ENCODE peak calls at places on chromosomes 11 and 22, in nine cellular contexts. R is left ventricle myocardium inferior, N is adrenal gland, U is aorta, G is psoas muscle, Q is neuronal stem cell, I is transverse colon, S is Peyer's patch, X is colonic mucosa. E is an unnamed sample.

GRCh38 chr11:35887737-35888136 is 56.1 kb upstream of the LDLRAD3 start:
- DNase-seq in R (no peak), N (no peak), U (no peak), G (no peak), Q (no peak), I (no peak), S (no peak), X (no peak), E (no peak)

GRCh38 chr22:46854125-46854870 is 91.8 kb downstream of the TBC1D22A start:
- DNase-seq in R (peak), N (peak), U (no peak), G (no peak), Q (no peak), I (peak), S (no peak), X (no peak), E (peak)

GRCh38 chr11:59600234-59600633 is 15.3 kb downstream of the OSBP start:
- DNase-seq in R (no peak), N (no peak), U (no peak), G (no peak), Q (no peak), I (no peak), S (no peak), X (no peak), E (no peak)

GRCh38 chr11:82174610-82175009 is 559.1 kb downstream of the FAM181B start:
- DNase-seq in R (no peak), N (no peak), U (no peak), G (no peak), Q (no peak), I (no peak), S (no peak), X (no peak), E (no peak)

GRCh38 chr11:115869131-115869530 is 364.9 kb upstream of the CADM1 start:
- DNase-seq in R (no peak), N (no peak), U (no peak), G (no peak), Q (no peak), I (no peak), S (no peak), X (no peak), E (no peak)

GRCh38 chr11:6357222-6357621 is 33.1 kb upstream of the SMPD1 start:
- DNase-seq in R (peak), N (no peak), U (peak), G (peak), Q (no peak), I (peak), S (no peak), X (peak), E (no peak)

GRCh38 chr11:36455658-36456111 is 54.4 kb downstream of the TRAF6 start:
- DNase-seq in R (peak), N (peak), U (peak), G (peak), Q (peak), I (peak), S (no peak), X (no peak), E (peak)

GRCh38 chr11:46675288-46675851 is 25.0 kb downstream of the ARHGAP1 start:
- DNase-seq in R (peak), N (peak), U (no peak), G (peak), Q (no peak), I (peak), S (no peak), X (peak), E (no peak)

GRCh38 chr22:45966320-45966891 is 10.6 kb downstream of the WNT7B start:
- DNase-seq in R (no peak), N (no peak), U (no peak), G (no peak), Q (no peak), I (no peak), S (no peak), X (no peak), E (no peak)

GRCh38 chr11:74647404-74647803 is 55.0 kb downstream of the POLD3 start:
- DNase-seq in R (no peak), N (no peak), U (no peak), G (no peak), Q (no peak), I (no peak), S (no peak), X (no peak), E (no peak)

GRCh38 chr22:40749006-40749405 is 69.7 kb downstream of the MCHR1 start:
- DNase-seq in R (no peak), N (no peak), U (no peak), G (no peak), Q (no peak), I (no peak), S (no peak), X (no peak), E (no peak)

GRCh38 chr11:128687321-128687720 is 6.6 kb upstream of the FLI1 start:
- DNase-seq in R (no peak), N (no peak), U (peak), G (no peak), Q (no peak), I (peak), S (no peak), X (peak), E (no peak)

GRCh38 chr11:48036466-48036865 is 56.1 kb downstream of the PTPRJ start:
- DNase-seq in R (no peak), N (no peak), U (no peak), G (no peak), Q (no peak), I (no peak), S (no peak), X (no peak), E (no peak)

GRCh38 chr11:74783241-74783871 is 34.7 kb downstream of the RNF169 start:
- DNase-seq in R (no peak), N (no peak), U (no peak), G (no peak), Q (no peak), I (no peak), S (peak), X (no peak), E (no peak)

GRCh38 chr11:85086511-85087284 is 540.4 kb downstream of the DLG2 start:
- DNase-seq in R (no peak), N (no peak), U (no peak), G (no peak), Q (no peak), I (no peak), S (no peak), X (no peak), E (no peak)

GRCh38 chr11:115464269-115464668 is 39.9 kb downstream of the CADM1 start:
- DNase-seq in R (no peak), N (no peak), U (no peak), G (no peak), Q (no peak), I (no peak), S (no peak), X (no peak), E (no peak)

GRCh38 chr22:45968751-45969413 is 8.1 kb downstream of the WNT7B start:
- DNase-seq in R (no peak), N (no peak), U (no peak), G (no peak), Q (no peak), I (no peak), S (no peak), X (no peak), E (no peak)

GRCh38 chr11:74749965-74750296 is 1.3 kb downstream of the RNF169 start:
- DNase-seq in R (no peak), N (no peak), U (no peak), G (no peak), Q (no peak), I (no peak), S (no peak), X (no peak), E (no peak)

GRCh38 chr22:27032121-27032761 is 374.9 kb downstream of the MIAT start:
- DNase-seq in R (no peak), N (no peak), U (peak), G (peak), Q (no peak), I (no peak), S (no peak), X (no peak), E (peak)

GRCh38 chr22:47351836-47352579 is 589.6 kb downstream of the TBC1D22A start:
- DNase-seq in R (no peak), N (no peak), U (no peak), G (no peak), Q (no peak), I (no peak), S (no peak), X (no peak), E (peak)

GRCh38 chr11:89381094-89381493 is 110.1 kb downstream of the NOX4 start:
- DNase-seq in R (no peak), N (no peak), U (peak), G (no peak), Q (no peak), I (no peak), S (no peak), X (no peak), E (no peak)
- H3K27ac ChIP-seq in R (peak), N (no peak), U (peak), G (no peak), Q (no peak), I (no peak), S (no peak), X (no peak), E (no peak)

GRCh38 chr22:41828516-41828915 is 4.4 kb upstream of the SREBF2 start:
- DNase-seq in R (no peak), N (no peak), U (no peak), G (no peak), Q (no peak), I (peak), S (no peak), X (peak), E (no peak)
- H3K27ac ChIP-seq in R (no peak), N (no peak), U (no peak), G (no peak), Q (no peak), I (peak), S (no peak), X (peak), E (no peak)

DNA sequence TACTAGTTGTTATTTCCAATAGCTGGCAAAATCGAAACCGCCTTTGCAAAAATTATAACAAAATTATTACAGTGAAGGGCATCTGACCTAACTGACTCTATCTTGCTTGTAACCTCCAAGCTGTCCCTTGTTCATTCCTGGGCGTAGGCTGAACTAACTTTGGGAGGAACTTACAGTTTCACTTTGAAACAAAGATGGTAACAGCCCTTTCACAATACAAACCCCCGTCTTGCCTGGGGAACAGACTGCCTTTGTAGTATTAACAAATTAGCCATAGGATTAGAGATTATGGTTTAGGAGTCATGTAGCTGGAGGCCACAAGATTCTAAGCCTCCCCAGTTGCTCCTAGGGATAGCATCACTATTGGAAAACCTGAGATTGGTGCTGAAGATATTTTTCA is 131.6 kb upstream of the HSD17B12 start:
- DNase-seq in R (no peak), N (no peak), U (no peak), G (no peak), Q (no peak), I (no peak), S (no peak), X (no peak), E (peak)
- H3K27ac ChIP-seq in R (no peak), N (no peak), U (no peak), G (no peak), Q (no peak), I (no peak), S (no peak), X (no peak), E (no peak)

GRCh38 chr22:44289429-44290171 is 23.2 kb downstream of the SHISAL1 start:
- DNase-seq in R (no peak), N (no peak), U (no peak), G (no peak), Q (peak), I (no peak), S (no peak), X (no peak), E (peak)

GRCh38 chr22:44292521-44292920 is 20.2 kb downstream of the SHISAL1 start:
- DNase-seq in R (no peak), N (no peak), U (no peak), G (no peak), Q (no peak), I (no peak), S (no peak), X (no peak), E (no peak)

GRCh38 chr22:44293034-44293433 is 19.7 kb downstream of the SHISAL1 start:
- DNase-seq in R (no peak), N (no peak), U (no peak), G (no peak), Q (no peak), I (no peak), S (no peak), X (no peak), E (no peak)

GRCh38 chr22:44292007-44292370 is 20.8 kb downstream of the SHISAL1 start:
- DNase-seq in R (no peak), N (no peak), U (no peak), G (no peak), Q (no peak), I (no peak), S (no peak), X (no peak), E (peak)

DNA sequence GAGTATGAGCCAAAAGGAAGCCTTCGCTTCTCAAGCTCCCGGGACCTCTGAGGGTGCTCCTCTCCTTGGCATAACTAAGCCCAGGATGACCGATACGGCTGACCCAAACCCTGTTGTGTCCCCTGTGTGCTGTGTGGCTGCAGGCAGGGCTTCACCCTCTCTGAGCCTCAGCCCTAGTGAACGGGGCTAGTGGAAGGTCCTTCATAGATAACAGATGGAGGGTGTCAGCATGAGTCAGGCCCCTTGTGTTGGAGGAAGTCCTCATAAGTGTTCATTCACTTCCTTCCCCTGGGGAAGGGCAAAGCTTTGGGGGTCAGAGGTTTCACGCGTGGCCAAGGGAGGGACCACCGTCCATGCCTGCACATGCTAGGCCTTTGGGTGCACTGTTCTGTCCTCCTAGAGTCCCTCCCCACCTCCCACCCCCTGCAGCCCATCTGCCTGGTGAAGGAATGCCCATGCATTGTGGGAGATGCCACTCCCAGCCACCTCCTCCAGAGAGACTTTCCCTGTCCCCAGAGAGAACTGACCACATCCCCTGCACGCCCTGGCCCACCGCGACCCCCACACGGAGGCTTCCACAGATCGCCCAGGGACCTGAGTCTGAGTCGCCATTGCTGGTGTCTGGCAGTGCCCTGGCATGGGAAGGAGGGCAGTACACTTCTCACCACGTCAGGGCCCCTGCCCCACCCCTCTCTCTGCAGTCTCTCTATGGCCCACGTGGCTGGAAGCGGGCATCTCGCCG is 21.3 kb downstream of the SHISAL1 start:
- DNase-seq in R (no peak), N (no peak), U (no peak), G (no peak), Q (no peak), I (no peak), S (no peak), X (no peak), E (no peak)
- H3K27ac ChIP-seq in R (no peak), N (no peak), U (no peak), G (no peak), Q (no peak), I (no peak), S (no peak), X (no peak), E (no peak)

E was measured in WERI-Rb-1.